ENCODE peak calls at places on chromosome 11, in five cellular contexts. H, F, K, I and X are unnamed samples.

GRCh38 chr11:7511405-7511804 is 2.4 kb upstream of the PPFIBP2 start:
- DNase-seq in H (no peak), F (no peak), K (no peak), I (no peak), X (no peak)

GRCh38 chr11:120985718-120986569 is 38.0 kb upstream of the TBCEL start:
- DNase-seq in H (no peak), F (peak), K (peak), I (peak), X (peak)

GRCh38 chr11:118060879-118061278 is 16.0 kb upstream of the TMPRSS4 start:
- DNase-seq in H (no peak), F (no peak), K (peak), I (no peak), X (no peak)

GRCh38 chr11:106990322-106990721 is 28.0 kb downstream of the GUCY1A2 start:
- DNase-seq in H (no peak), F (no peak), K (no peak), I (no peak), X (no peak)

GRCh38 chr11:61052182-61052972 is 49.9 kb upstream of the CD5 start:
- DNase-seq in H (no peak), F (no peak), K (no peak), I (no peak), X (no peak)

GRCh38 chr11:78261367-78261766 is 72.6 kb downstream of the USP35 start:
- DNase-seq in H (no peak), F (no peak), K (no peak), I (no peak), X (no peak)

GRCh38 chr11:125892994-125893393 is 5.5 kb downstream of the HYLS1 start:
- DNase-seq in H (no peak), F (no peak), K (no peak), I (no peak), X (no peak)

GRCh38 chr11:22432331-22433065 is 94.3 kb downstream of the SLC17A6 start:
- DNase-seq in H (no peak), F (no peak), K (no peak), I (peak), X (no peak)

GRCh38 chr11:123460006-123460700 is 30.1 kb downstream of the GRAMD1B start:
- DNase-seq in H (no peak), F (no peak), K (no peak), I (no peak), X (no peak)

GRCh38 chr11:1647901-1648721 is 18.5 kb downstream of the KRTAP5-5 start:
- DNase-seq in H (no peak), F (no peak), K (no peak), I (no peak), X (no peak)

GRCh38 chr11:75145196-75145971 is 5.5 kb upstream of the SLCO2B1 start:
- DNase-seq in H (no peak), F (no peak), K (no peak), I (no peak), X (no peak)

GRCh38 chr11:121932646-121933185 is 183.3 kb downstream of the BLID start:
- DNase-seq in H (no peak), F (no peak), K (no peak), I (no peak), X (no peak)

GRCh38 chr11:19933801-19934488 is 221.3 kb downstream of the NAV2 start:
- DNase-seq in H (no peak), F (no peak), K (no peak), I (no peak), X (no peak)

GRCh38 chr11:19936461-19936860 is 223.8 kb downstream of the DBX1 start:
- DNase-seq in H (no peak), F (no peak), K (no peak), I (no peak), X (no peak)

GRCh38 chr11:19934828-19935259 is 222.2 kb downstream of the NAV2 start:
- DNase-seq in H (no peak), F (no peak), K (peak), I (peak), X (no peak)

GRCh38 chr11:19933132-19933735 is 220.6 kb downstream of the NAV2 start:
- DNase-seq in H (no peak), F (no peak), K (no peak), I (no peak), X (no peak)

GRCh38 chr11:19935507-19935906 is 222.9 kb downstream of the NAV2 start:
- DNase-seq in H (no peak), F (no peak), K (no peak), I (peak), X (no peak)
- TF ChIP-seq BHLHE40 in H (no peak), F (no peak), K (no peak), I (no peak), X (no peak)

GRCh38 chr11:68036717-68037239 is 2.0 kb upstream of the TCIRG1 start:
- DNase-seq in H (no peak), F (no peak), K (no peak), I (no peak), X (no peak)
- TF ChIP-seq BHLHE40 in H (no peak), F (no peak), K (no peak), I (no peak), X (no peak)

GRCh38 chr11:27317751-27318150 is 45.3 kb downstream of the CCDC34 start:
- DNase-seq in H (no peak), F (peak), K (peak), I (peak), X (peak)
- TF ChIP-seq BHLHE40 in H (no peak), F (no peak), K (peak), I (peak), X (no peak)

GRCh38 chr11:47881145-47881544 is 33.0 kb upstream of the NUP160 start:
- DNase-seq in H (no peak), F (no peak), K (no peak), I (no peak), X (no peak)
- TF ChIP-seq BHLHE40 in H (no peak), F (no peak), K (no peak), I (no peak), X (no peak)

GRCh38 chr11:34256150-34256549 is 101.7 kb downstream of the ABTB2 start:
- DNase-seq in H (no peak), F (no peak), K (no peak), I (no peak), X (no peak)

GRCh38 chr11:34256591-34256990 is 101.2 kb downstream of the ABTB2 start:
- DNase-seq in H (no peak), F (no peak), K (no peak), I (no peak), X (no peak)

GRCh38 chr11:34252651-34253050 is 105.2 kb downstream of the ABTB2 start:
- DNase-seq in H (no peak), F (no peak), K (no peak), I (no peak), X (no peak)

GRCh38 chr11:34252015-34252414 is 105.8 kb downstream of the ABTB2 start:
- DNase-seq in H (no peak), F (no peak), K (no peak), I (no peak), X (no peak)

DNA sequence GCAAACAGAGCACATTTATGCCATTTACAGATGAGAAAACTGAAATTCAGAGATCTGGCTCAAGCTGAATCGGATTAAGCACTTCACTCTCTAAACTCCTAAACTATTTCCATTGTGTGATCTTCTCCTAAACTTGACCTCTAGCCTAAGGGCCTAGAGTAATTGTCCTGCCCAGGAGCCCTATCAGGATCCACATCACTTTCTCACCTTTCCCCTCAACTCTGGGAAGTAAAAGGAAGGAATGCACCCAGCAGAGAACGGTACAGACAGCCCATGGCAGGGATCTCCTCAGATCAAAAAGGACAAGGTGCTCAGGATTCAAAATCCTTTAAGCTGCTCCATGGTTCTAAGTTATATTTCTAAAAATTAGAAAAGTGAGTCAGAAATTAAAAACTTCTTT is 102.7 kb downstream of the ABTB2 start:
- DNase-seq in H (no peak), F (no peak), K (no peak), I (no peak), X (no peak)
- TF ChIP-seq BHLHE40 in H (no peak), F (no peak), K (no peak), I (no peak), X (no peak)

DNA sequence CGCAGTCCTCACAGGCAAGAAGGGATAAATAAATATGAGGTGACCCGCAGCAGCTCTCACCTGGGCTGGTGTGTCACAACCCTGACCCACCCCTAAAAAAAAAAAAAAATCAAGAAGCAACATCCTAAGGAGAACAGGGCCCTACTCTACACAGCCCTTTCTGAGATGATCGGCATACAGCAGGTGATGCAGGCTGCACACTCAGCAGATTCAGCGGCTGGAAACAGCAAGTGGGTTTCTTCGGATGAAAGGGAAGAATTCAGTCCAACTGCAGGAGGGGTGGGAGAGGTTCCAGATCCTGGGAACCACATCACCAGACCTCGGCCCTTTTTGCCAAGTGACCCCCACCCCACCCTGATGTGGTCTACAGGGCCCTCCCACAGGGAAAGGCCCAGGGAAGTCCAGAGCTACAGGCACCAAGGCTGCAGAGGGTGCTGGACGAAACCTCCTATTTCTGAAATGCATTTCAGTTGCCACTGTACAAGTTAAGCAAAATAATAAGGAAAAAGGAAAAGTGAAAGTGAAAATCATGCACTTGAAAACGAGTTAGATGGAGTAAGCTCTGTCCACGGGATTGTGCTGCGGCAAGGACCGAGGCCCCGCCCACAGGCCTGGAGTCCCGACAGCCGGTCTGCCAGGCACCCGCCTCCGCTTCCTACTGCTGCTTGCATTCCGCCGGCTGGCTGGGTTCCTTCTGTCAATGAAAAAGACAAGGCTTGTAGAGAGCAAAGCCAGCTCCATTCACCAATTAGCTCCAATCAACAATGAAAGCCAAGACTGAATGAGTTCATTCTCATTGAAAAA is 15.9 kb upstream of the PHLDA2 start:
- DNase-seq in H (no peak), F (no peak), K (no peak), I (peak), X (no peak)
- TF ChIP-seq BHLHE40 in H (no peak), F (no peak), K (no peak), I (no peak), X (no peak)

DNA sequence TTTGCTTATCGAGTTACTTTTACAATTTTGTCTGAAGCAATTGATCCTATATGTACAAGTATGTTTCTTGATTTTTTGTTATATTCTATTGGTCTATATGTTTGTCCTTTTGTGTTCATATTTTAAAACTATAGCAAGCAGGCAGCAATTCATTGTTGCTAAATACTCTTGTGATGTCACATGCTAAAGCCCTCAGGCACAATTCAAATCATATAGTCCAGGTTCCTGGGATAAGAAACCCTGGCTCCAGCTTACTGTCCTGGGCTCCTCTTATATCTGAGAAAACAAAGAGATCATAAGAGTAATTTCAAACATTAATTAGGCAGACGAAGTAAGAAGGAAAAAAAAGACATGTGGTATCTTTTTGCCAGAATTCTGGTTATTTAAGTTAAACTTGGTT is 6.6 kb upstream of the CCDC83 start:
- DNase-seq in H (no peak), F (no peak), K (no peak), I (no peak), X (no peak)
- TF ChIP-seq BHLHE40 in H (no peak), F (no peak), K (no peak), I (no peak), X (no peak)

GRCh38 chr11:110797453-110797852 is 85.2 kb upstream of the ARHGAP20 start:
- DNase-seq in H (peak), F (no peak), K (no peak), I (peak), X (no peak)
- TF ChIP-seq BHLHE40 in H (peak), F (no peak), K (no peak), I (no peak), X (no peak)